ENCODE peak calls at places on chromosomes 1 and 21, in nine cellular contexts. U is iris pigment epithelial cell, H is activated gamma-delta T cell treated with Interleukin-2 at 50 U/mL for 16 hours, X is sciatic nerve, B is stomach, N is EL, F is AG04450, W is WTC11, I is cardiac muscle cell. C is an unnamed sample.

GRCh38 chr1:46675549-46676314 is 4.1 kb downstream of the TEX38 start:
- DNase-seq in U (no peak), H (no peak), X (no peak), B (no peak), N (no peak), F (no peak), W (no peak), I (no peak), C (no peak)

GRCh38 chr1:115815694-115816093 is 25.2 kb downstream of the NHLH2 start:
- DNase-seq in U (no peak), H (no peak), X (no peak), B (no peak), N (no peak), F (no peak), W (no peak), I (no peak), C (no peak)

GRCh38 chr1:30488324-30488913 is 235.0 kb downstream of the MATN1 start:
- DNase-seq in U (no peak), H (no peak), X (no peak), B (no peak), N (no peak), F (no peak), W (no peak), I (no peak), C (no peak)

GRCh38 chr1:245986404-245987221 is 520.5 kb downstream of the SMYD3 start:
- DNase-seq in U (peak; percentile 92), H (no peak), X (no peak), B (no peak), N (peak; percentile 80), F (peak; percentile 67), W (no peak), I (no peak), C (peak; percentile 78)

GRCh38 chr1:104132386-104132973 is 382.8 kb downstream of the AMY1C start:
- DNase-seq in U (peak; percentile 2), H (no peak), X (no peak), B (no peak), N (no peak), F (no peak), W (no peak), I (peak; percentile 77), C (peak; percentile 36)

GRCh38 chr1:119968068-119968492 is 71.8 kb upstream of the ADAM30 start:
- DNase-seq in U (peak; percentile 33), H (peak; percentile 73), X (peak; percentile 75), B (peak; percentile 77), N (peak; percentile 60), F (no peak), W (peak; percentile 86), I (peak; percentile 51), C (peak; percentile 75)

GRCh38 chr21:36502365-36502764 is 22.4 kb upstream of the CLDN14 start:
- DNase-seq in U (no peak), H (no peak), X (no peak), B (no peak), N (no peak), F (no peak), W (no peak), I (no peak), C (no peak)

GRCh38 chr1:7948950-7949349 is 8.3 kb upstream of the TNFRSF9 start:
- DNase-seq in U (peak; percentile 83), H (peak; percentile 22), X (no peak), B (no peak), N (peak; percentile 88), F (peak; percentile 58), W (no peak), I (no peak), C (no peak)

GRCh38 chr1:197590687-197591086 is 184.6 kb downstream of the DENND1B start:
- DNase-seq in U (no peak), H (no peak), X (no peak), B (no peak), N (no peak), F (no peak), W (no peak), I (no peak), C (no peak)

GRCh38 chr1:93056214-93056613 is 22.9 kb upstream of the MTF2 start:
- DNase-seq in U (peak; percentile 32), H (no peak), X (no peak), B (no peak), N (peak; percentile 25), F (peak; percentile 8), W (peak; percentile 33), I (peak; percentile 80), C (peak; percentile 47)

GRCh38 chr1:27563407-27564263 is 40.3 kb downstream of the AHDC1 start:
- DNase-seq in U (peak; percentile 45), H (no peak), X (no peak), B (peak; percentile 88), N (peak; percentile 70), F (no peak), W (no peak), I (no peak), C (no peak)

GRCh38 chr1:26574018-26574417 is 44.5 kb downstream of the RPS6KA1 start:
- DNase-seq in U (no peak), H (no peak), X (no peak), B (no peak), N (no peak), F (no peak), W (no peak), I (no peak), C (no peak)

GRCh38 chr1:155873860-155874259 is 14.5 kb downstream of the SYT11 start:
- DNase-seq in U (peak; percentile 56), H (no peak), X (no peak), B (no peak), N (no peak), F (no peak), W (no peak), I (no peak), C (peak; percentile 64)

GRCh38 chr1:229434641-229435051 is 752 bp upstream of the ACTA1 start:
- DNase-seq in U (no peak), H (no peak), X (no peak), B (no peak), N (no peak), F (no peak), W (peak; percentile 62), I (peak; percentile 64), C (no peak)

C was measured in A673.